ENCODE peak calls at places on chromosome 21, in nine cellular contexts. Z is A549, T is body of pancreas, M is thyroid gland, O is gastrocnemius medialis, G is ovary, P is spleen, V is stomach, N is heart left ventricle. L is an unnamed sample.
A peak's percentile ranks its signal among the peaks of the same experiment; 100 is the strongest.

GRCh38 chr21:43766734-43767497 is 9.2 kb downstream of the CSTB start:
- DNase-seq in N (no peak), M (peak; percentile 60), G (peak; percentile 64), T (peak; percentile 39), Z (peak; percentile 67), V (no peak), O (no peak), P (no peak), L (no peak)

GRCh38 chr21:45372732-45373355 is 32.1 kb upstream of the COL18A1 start:
- DNase-seq in G (no peak), M (no peak), T (no peak), V (no peak), P (no peak), N (peak; percentile 8), O (peak; percentile 3), Z (no peak), L (no peak)

GRCh38 chr21:31845151-31845550 is 27.7 kb upstream of the HUNK start:
- DNase-seq in V (no peak), Z (no peak), T (no peak), N (no peak), G (no peak), P (no peak), M (no peak), O (no peak), L (no peak)

GRCh38 chr21:17660449-17660848 is 47.7 kb upstream of the BTG3 start:
- DNase-seq in M (no peak), N (no peak), P (no peak), V (no peak), O (no peak), G (no peak), Z (peak; percentile 9), T (no peak), L (no peak)

GRCh38 chr21:44377201-44377921 is 23.9 kb downstream of the TRPM2 start:
- DNase-seq in G (no peak), Z (no peak), N (no peak), M (no peak), V (no peak), P (no peak), T (no peak), O (no peak), L (no peak)

GRCh38 chr21:45624356-45624854 is 19.1 kb upstream of the PCBP3 start:
- DNase-seq in N (no peak), O (no peak), G (no peak), P (peak; percentile 27), Z (no peak), M (no peak), V (no peak), T (no peak), L (no peak)

GRCh38 chr21:16309250-16309971 is 579.6 kb downstream of the USP25 start:
- DNase-seq in V (no peak), O (no peak), Z (no peak), M (no peak), T (no peak), N (no peak), P (no peak), G (peak; percentile 30), L (no peak)

GRCh38 chr21:43892984-43893535 is 28.0 kb downstream of the AGPAT3 start:
- DNase-seq in Z (no peak), N (no peak), O (no peak), P (peak; percentile 8), V (no peak), G (no peak), T (no peak), M (no peak), L (no peak)

GRCh38 chr21:35988396-35989140 is 71.8 kb downstream of the SETD4 start:
- DNase-seq in G (no peak), T (no peak), O (no peak), N (no peak), M (no peak), V (no peak), Z (no peak), P (no peak), L (no peak)

GRCh38 chr21:39114871-39115658 is 68.2 kb downstream of the PSMG1 start:
- DNase-seq in Z (no peak), O (peak; percentile 43), T (no peak), G (no peak), N (no peak), P (no peak), M (no peak), V (no peak), L (peak; percentile 5)

GRCh38 chr21:14675774-14676530 is 129.8 kb upstream of the SAMSN1 start:
- DNase-seq in G (no peak), T (no peak), V (no peak), M (no peak), Z (no peak), P (no peak), N (no peak), O (no peak), L (no peak)

GRCh38 chr21:43865471-43866181 is 603 bp downstream of the AGPAT3 start:
- DNase-seq in V (peak; percentile 69), Z (no peak), O (peak; percentile 68), T (peak; percentile 57), N (peak; percentile 58), P (peak; percentile 91), M (peak; percentile 55), G (peak; percentile 51), L (no peak)

GRCh38 chr21:38957575-38958340 is 152.0 kb downstream of the ETS2 start:
- DNase-seq in P (no peak), N (no peak), Z (no peak), O (no peak), T (no peak), G (no peak), V (no peak), M (no peak), L (no peak)

GRCh38 chr21:41216486-41216885 is 48.5 kb downstream of the BACE2 start:
- DNase-seq in T (no peak), V (no peak), M (no peak), G (no peak), Z (no peak), N (no peak), O (no peak), P (no peak), L (no peak)

GRCh38 chr21:38413958-38414506 is 84.2 kb downstream of the ERG start:
- DNase-seq in G (no peak), O (no peak), P (no peak), M (no peak), Z (no peak), V (no peak), N (no peak), T (no peak), L (no peak)

GRCh38 chr21:35386491-35387079 is 337.5 kb upstream of the RUNX1 start:
- DNase-seq in Z (no peak), T (no peak), G (no peak), P (no peak), O (no peak), M (no peak), V (no peak), N (no peak), L (no peak)

GRCh38 chr21:35149698-35150097 is 100.6 kb upstream of the RUNX1 start:
- DNase-seq in O (no peak), Z (no peak), N (no peak), M (no peak), V (no peak), G (no peak), T (no peak), P (no peak), L (no peak)

GRCh38 chr21:40765771-40766170 is 81.2 kb downstream of the DSCAM start:
- DNase-seq in P (no peak), Z (no peak), G (no peak), M (no peak), N (no peak), O (no peak), V (no peak), T (no peak), L (no peak)

GRCh38 chr21:16211339-16212303 is 481.8 kb downstream of the USP25 start:
- DNase-seq in V (no peak), M (no peak), P (no peak), O (no peak), Z (no peak), N (no peak), G (no peak), T (no peak), L (no peak)

GRCh38 chr21:46055863-46056281 is 42.0 kb upstream of the COL6A2 start:
- DNase-seq in N (no peak), V (no peak), O (no peak), Z (no peak), P (no peak), M (no peak), G (peak; percentile 68), T (no peak), L (no peak)

GRCh38 chr21:42310411-42311001 is 4.7 kb downstream of the TFF3 start:
- DNase-seq in M (peak; percentile 59), G (no peak), P (peak; percentile 61), Z (no peak), V (no peak), O (no peak), N (no peak), T (no peak), L (no peak)
- H3K4me3 ChIP-seq in M (no peak overlapping the region), G (no peak overlapping the region), P (no peak overlapping the region), Z (no peak overlapping the region), V (no peak overlapping the region), O (no peak overlapping the region), N (no peak overlapping the region), T (no peak overlapping the region), L (no peak overlapping the region)

DNA sequence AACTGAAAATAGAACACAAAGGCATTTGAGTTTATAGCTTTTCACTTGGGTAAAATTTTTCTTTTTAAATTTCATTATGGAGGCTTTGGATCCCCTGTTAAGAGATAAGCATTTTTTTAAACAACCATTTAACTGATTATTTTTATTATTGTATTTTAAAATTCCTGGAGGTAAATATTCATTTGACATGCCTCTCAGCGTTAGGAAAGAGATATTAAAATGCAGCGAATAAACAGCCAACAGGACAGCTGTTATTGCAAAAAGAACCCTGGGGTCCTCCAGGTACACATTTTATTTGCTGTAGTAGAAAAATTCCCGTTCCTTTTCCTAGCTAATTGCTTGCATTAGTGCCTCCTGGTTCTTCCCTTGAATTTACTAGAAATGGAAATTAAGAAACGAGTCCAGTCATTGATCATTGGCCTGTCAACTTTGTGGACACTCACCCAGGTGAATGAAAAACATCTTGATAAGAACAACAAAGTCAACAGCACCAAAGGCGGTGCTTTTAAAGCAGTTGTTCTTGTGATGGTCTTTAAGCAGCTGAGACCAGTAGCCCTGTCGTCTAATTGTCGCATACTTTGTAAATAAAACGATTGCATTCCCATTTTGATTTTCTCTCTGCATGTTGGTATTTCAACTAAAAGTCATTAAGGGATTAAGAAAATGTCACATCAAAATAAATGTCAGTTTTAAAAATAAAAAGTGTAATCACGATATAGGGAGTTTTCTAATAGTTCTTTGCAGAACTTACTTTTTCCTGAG is 282.4 kb downstream of the GRIK1 start:
- DNase-seq in T (peak; percentile 9), M (no peak), Z (no peak), N (no peak), P (no peak), O (no peak), G (no peak), V (no peak), L (no peak)
- TF ChIP-seq POLR2A in T (no peak), M (no peak), Z (no peak), N (no peak), P (no peak), O (no peak), G (no peak), V (no peak), L (no peak)

GRCh38 chr21:33968998-33969353 is 53.4 kb upstream of the ATP5PO start:
- DNase-seq in P (no peak), V (no peak), T (no peak), G (no peak), O (no peak), Z (no peak), N (no peak), M (no peak), L (no peak)
- H3K4me3 ChIP-seq in P (no peak overlapping the region), V (no peak overlapping the region), T (no peak overlapping the region), G (no peak overlapping the region), O (no peak overlapping the region), Z (no peak overlapping the region), N (no peak overlapping the region), M (no peak overlapping the region), L (no peak overlapping the region)

GRCh38 chr21:29181799-29182470 is 51.5 kb downstream of the MAP3K7CL start:
- DNase-seq in Z (peak; percentile 64), V (no peak), T (peak; percentile 28), N (no peak), M (no peak), O (no peak), P (no peak), G (no peak), L (peak; percentile 32)
- TF ChIP-seq POLR2A in Z (no peak), V (no peak), T (peak; percentile 36), N (no peak), M (no peak), O (no peak), P (no peak), G (no peak), L (no peak)

L was measured in breast epithelium.